ENCODE peak calls at places on chromosomes 12 and 14, in five cellular contexts. D, O, A, L and B are unnamed samples.

GRCh38 chr12:50665170-50665569 is 98.7 kb upstream of the ATF1 start:
- DNase-seq in D (no peak), O (no peak), A (no peak), L (no peak), B (no peak)

GRCh38 chr12:80413462-80413861 is 30.6 kb upstream of the PTPRQ start:
- DNase-seq in D (no peak), O (no peak), A (no peak), L (no peak), B (no peak)

GRCh38 chr12:122449317-122449716 is 26.8 kb upstream of the CLIP1 start:
- DNase-seq in D (no peak), O (no peak), A (peak), L (peak), B (peak)

GRCh38 chr12:117417004-117417403 is 55.6 kb upstream of the NOS1 start:
- DNase-seq in D (no peak), O (no peak), A (no peak), L (no peak), B (no peak)

GRCh38 chr14:51006781-51007211 is 62.5 kb upstream of the PYGL start:
- DNase-seq in D (no peak), O (peak), A (no peak), L (peak), B (peak)

GRCh38 chr12:75437564-75437963 is 43.0 kb upstream of the GLIPR1 start:
- DNase-seq in D (no peak), O (no peak), A (peak), L (peak), B (no peak)

GRCh38 chr14:61254803-61255526 is 26.2 kb downstream of the TMEM30B start:
- DNase-seq in D (peak), O (no peak), A (no peak), L (no peak), B (no peak)

GRCh38 chr12:53115112-53115890 is 12.0 kb downstream of the SOAT2 start:
- DNase-seq in D (peak), O (no peak), A (no peak), L (peak), B (no peak)

GRCh38 chr12:116293687-116294463 is 16.4 kb upstream of the MED13L start:
- DNase-seq in D (no peak), O (no peak), A (no peak), L (no peak), B (no peak)

GRCh38 chr14:51095854-51096823 is 1.2 kb upstream of the TRIM9 start:
- DNase-seq in D (peak), O (peak), A (no peak), L (peak), B (peak)

GRCh38 chr14:81565441-81566290 is 32.0 kb upstream of the SEL1L start:
- DNase-seq in D (peak), O (peak), A (peak), L (no peak), B (no peak)